ENCODE peak calls at places on chromosomes 2 and 18, in ten cellular contexts. I, A, X, T, S, U, V, L, Q and H are unnamed samples.

GRCh38 chr2:120576509-120577474 is 158.9 kb upstream of the GLI2 start:
- DNase-seq in I (no peak), A (no peak), X (peak), T (peak), S (no peak), U (no peak), V (peak), L (no peak), Q (no peak), H (no peak)

GRCh38 chr2:240319221-240319854 is 116.1 kb upstream of the GPC1 start:
- DNase-seq in I (no peak), A (no peak), X (no peak), T (no peak), S (no peak), U (no peak), V (no peak), L (no peak), Q (no peak), H (no peak)

GRCh38 chr18:3347286-3347803 is 85.4 kb downstream of the MYL12B start:
- DNase-seq in I (no peak), A (no peak), X (no peak), T (no peak), S (no peak), U (no peak), V (no peak), L (no peak), Q (no peak), H (no peak)

GRCh38 chr2:75646090-75646582 is 447 bp upstream of the MRPL19 start:
- DNase-seq in I (no peak), A (no peak), X (no peak), T (no peak), S (no peak), U (no peak), V (no peak), L (no peak), Q (no peak), H (no peak)

GRCh38 chr2:209933499-209934458 is 68.7 kb upstream of the RPE start:
- DNase-seq in I (no peak), A (no peak), X (peak), T (peak), S (no peak), U (peak), V (peak), L (no peak), Q (no peak), H (no peak)

GRCh38 chr2:117979911-117980341 is 33.9 kb downstream of the CCDC93 start:
- DNase-seq in I (no peak), A (no peak), X (no peak), T (no peak), S (no peak), U (peak), V (no peak), L (no peak), Q (no peak), H (no peak)

GRCh38 chr2:9757430-9758287 is 85.6 kb upstream of the TAF1B start:
- DNase-seq in I (peak), A (no peak), X (no peak), T (no peak), S (no peak), U (peak), V (peak), L (no peak), Q (no peak), H (no peak)

GRCh38 chr2:240410004-240410403 is 25.5 kb upstream of the GPC1 start:
- DNase-seq in I (no peak), A (no peak), X (no peak), T (no peak), S (no peak), U (no peak), V (no peak), L (no peak), Q (no peak), H (no peak)

GRCh38 chr2:173028141-173028540 is 47.5 kb upstream of the MAP3K20 start:
- DNase-seq in I (no peak), A (no peak), X (no peak), T (no peak), S (no peak), U (no peak), V (no peak), L (no peak), Q (no peak), H (no peak)

GRCh38 chr18:12423820-12424219 is 16.1 kb downstream of the PRELID3A start:
- DNase-seq in I (no peak), A (no peak), X (no peak), T (peak), S (no peak), U (no peak), V (no peak), L (no peak), Q (no peak), H (no peak)

GRCh38 chr2:238684362-238685326 is 163.2 kb upstream of the TWIST2 start:
- DNase-seq in I (no peak), A (peak), X (peak), T (peak), S (no peak), U (peak), V (peak), L (no peak), Q (no peak), H (no peak)

GRCh38 chr2:85468704-85469349 is 50.3 kb downstream of the SH2D6 start:
- DNase-seq in I (no peak), A (no peak), X (peak), T (peak), S (no peak), U (no peak), V (peak), L (no peak), Q (no peak), H (no peak)

GRCh38 chr2:160358051-160358450 is 135.6 kb downstream of the RBMS1 start:
- DNase-seq in I (no peak), A (no peak), X (peak), T (peak), S (no peak), U (no peak), V (peak), L (no peak), Q (no peak), H (no peak)

GRCh38 chr2:218991674-218992168 is 1.5 kb downstream of the CRYBA2 start:
- DNase-seq in I (peak), A (no peak), X (peak), T (peak), S (no peak), U (no peak), V (peak), L (no peak), Q (no peak), H (no peak)

GRCh38 chr2:214203744-214204289 is 207.0 kb upstream of the VWC2L start:
- DNase-seq in I (no peak), A (no peak), X (peak), T (no peak), S (no peak), U (no peak), V (peak), L (no peak), Q (no peak), H (no peak)

GRCh38 chr2:107305966-107306365 is 420.0 kb upstream of the ST6GAL2 start:
- DNase-seq in I (no peak), A (no peak), X (no peak), T (no peak), S (no peak), U (no peak), V (no peak), L (no peak), Q (no peak), H (no peak)

GRCh38 chr18:34222396-34223163 is 2.1 kb downstream of the NOL4 start:
- DNase-seq in I (peak), A (peak), X (peak), T (peak), S (no peak), U (peak), V (no peak), L (no peak), Q (peak), H (no peak)

GRCh38 chr18:9552189-9552588 is 62.2 kb downstream of the PPP4R1 start:
- DNase-seq in I (no peak), A (no peak), X (no peak), T (no peak), S (no peak), U (no peak), V (no peak), L (no peak), Q (no peak), H (no peak)

GRCh38 chr2:9234680-9235387 is 28.2 kb downstream of the ASAP2 start:
- DNase-seq in I (no peak), A (peak), X (peak), T (peak), S (no peak), U (no peak), V (peak), L (no peak), Q (no peak), H (no peak)

GRCh38 chr2:15059870-15060617 is 427.5 kb downstream of the LRATD1 start:
- DNase-seq in I (no peak), A (no peak), X (peak), T (peak), S (no peak), U (no peak), V (no peak), L (no peak), Q (peak), H (no peak)

GRCh38 chr2:64840419-64840818 is 148.8 kb upstream of the SLC1A4 start:
- DNase-seq in I (no peak), A (no peak), X (no peak), T (peak), S (no peak), U (no peak), V (no peak), L (no peak), Q (no peak), H (no peak)

GRCh38 chr2:67724261-67724660 is 327.1 kb downstream of the ETAA1 start:
- DNase-seq in I (no peak), A (no peak), X (no peak), T (no peak), S (no peak), U (no peak), V (no peak), L (no peak), Q (no peak), H (no peak)

GRCh38 chr2:98065804-98066203 is 21.2 kb upstream of the VWA3B start:
- DNase-seq in I (no peak), A (no peak), X (no peak), T (no peak), S (no peak), U (no peak), V (no peak), L (no peak), Q (no peak), H (no peak)

GRCh38 chr2:38107738-38108410 is 31.9 kb upstream of the CYP1B1 start:
- DNase-seq in I (no peak), A (no peak), X (no peak), T (no peak), S (no peak), U (no peak), V (no peak), L (no peak), Q (no peak), H (no peak)

GRCh38 chr2:59900728-59901452 is 652.6 kb downstream of the BCL11A start:
- DNase-seq in I (no peak), A (no peak), X (no peak), T (no peak), S (no peak), U (peak), V (no peak), L (no peak), Q (peak), H (no peak)

GRCh38 chr2:96267159-96267971 is 1.3 kb downstream of the CIAO1 start:
- DNase-seq in I (peak), A (peak), X (peak), T (peak), S (peak), U (no peak), V (peak), L (no peak), Q (no peak), H (peak)

GRCh38 chr2:184654945-184655344 is 56.6 kb downstream of the ZNF804A start:
- DNase-seq in I (no peak), A (peak), X (peak), T (no peak), S (no peak), U (no peak), V (peak), L (no peak), Q (no peak), H (no peak)

GRCh38 chr2:132256251-132256902 is 94.6 kb upstream of the ANKRD30BL start:
- DNase-seq in I (no peak), A (no peak), X (no peak), T (no peak), S (no peak), U (no peak), V (no peak), L (no peak), Q (no peak), H (no peak)

GRCh38 chr18:11990541-11990940 is 9.2 kb downstream of the IMPA2 start:
- DNase-seq in I (no peak), A (no peak), X (no peak), T (no peak), S (no peak), U (no peak), V (no peak), L (no peak), Q (no peak), H (no peak)

GRCh38 chr18:10455726-10456453 is 1.5 kb downstream of the APCDD1 start:
- DNase-seq in I (no peak), A (no peak), X (no peak), T (no peak), S (no peak), U (no peak), V (no peak), L (no peak), Q (peak), H (no peak)

GRCh38 chr2:156526950-156527636 is 90.9 kb downstream of the GPD2 start:
- DNase-seq in I (no peak), A (no peak), X (no peak), T (no peak), S (no peak), U (no peak), V (no peak), L (peak), Q (no peak), H (no peak)

GRCh38 chr2:174013310-174013751 is 48.2 kb upstream of the SP3 start:
- DNase-seq in I (peak), A (no peak), X (no peak), T (no peak), S (no peak), U (no peak), V (peak), L (no peak), Q (no peak), H (no peak)

GRCh38 chr2:135819211-135819610 is 17.8 kb downstream of the LCT start:
- DNase-seq in I (no peak), A (no peak), X (peak), T (peak), S (no peak), U (no peak), V (peak), L (no peak), Q (no peak), H (no peak)

GRCh38 chr2:45698538-45698937 is 47.1 kb downstream of the PRKCE start:
- DNase-seq in I (no peak), A (no peak), X (peak), T (peak), S (no peak), U (no peak), V (peak), L (no peak), Q (no peak), H (no peak)

GRCh38 chr2:60366178-60366577 is 187.3 kb downstream of the BCL11A start:
- DNase-seq in I (no peak), A (no peak), X (no peak), T (no peak), S (no peak), U (peak), V (no peak), L (no peak), Q (no peak), H (no peak)

GRCh38 chr2:25418944-25419677 is 77.4 kb upstream of the DNMT3A start:
- DNase-seq in I (no peak), A (no peak), X (no peak), T (no peak), S (no peak), U (no peak), V (no peak), L (no peak), Q (no peak), H (no peak)

GRCh38 chr2:113103958-113104627 is 23.3 kb upstream of the IL1RN start:
- DNase-seq in I (no peak), A (no peak), X (no peak), T (no peak), S (no peak), U (no peak), V (no peak), L (no peak), Q (no peak), H (no peak)